ENCODE peak calls at places on chromosomes 2 and 18, in ten cellular contexts. F is NCI-H1436 treated with DMSO at 0.1 percent for 48 hours, W is endothelial cell, H is hepatic stellate cell, I is HuH-7.5, T is memory B cell, U is RKO, Q is frontal cortex, J is caudate nucleus, D is NCI-H1092. N is an unnamed sample.

GRCh38 chr18:54210463-54210862 is 14.0 kb downstream of the MBD2 start:
- DNase-seq in F (no peak), W (no peak), H (no peak), I (no peak), T (no peak), U (no peak), Q (no peak), J (no peak), D (no peak), N (no peak)

GRCh38 chr2:102301867-102302362 is 9.4 kb upstream of the IL1RL1 start:
- DNase-seq in F (no peak), W (peak; percentile 50), H (no peak), I (no peak), T (no peak), U (peak; percentile 29), Q (no peak), J (no peak), D (no peak), N (no peak)

GRCh38 chr2:59702026-59702425 is 851.4 kb downstream of the BCL11A start:
- DNase-seq in F (no peak), W (no peak), H (no peak), I (no peak), T (no peak), U (no peak), Q (no peak), J (no peak), D (no peak), N (no peak)

GRCh38 chr18:7696846-7697245 is 129.7 kb downstream of the PTPRM start:
- DNase-seq in F (no peak), W (no peak), H (no peak), I (no peak), T (no peak), U (no peak), Q (no peak), J (no peak), D (no peak), N (no peak)

GRCh38 chr2:229268626-229269025 is 2.5 kb downstream of the PID1 start:
- DNase-seq in F (no peak), W (no peak), H (no peak), I (no peak), T (no peak), U (no peak), Q (no peak), J (no peak), D (no peak), N (no peak)

GRCh38 chr2:202307690-202308089 is 42.1 kb downstream of the NOP58 start:
- DNase-seq in F (no peak), W (no peak), H (no peak), I (no peak), T (no peak), U (peak; percentile 23), Q (no peak), J (no peak), D (no peak), N (no peak)

GRCh38 chr2:33477473-33478468 is 1.3 kb downstream of the RASGRP3 start:
- DNase-seq in F (no peak), W (no peak), H (no peak), I (no peak), T (peak; percentile 63), U (no peak), Q (no peak), J (no peak), D (no peak), N (no peak)

GRCh38 chr18:8450013-8450412 is 159.2 kb upstream of the RAB12 start:
- DNase-seq in F (no peak), W (peak; percentile 59), H (no peak), I (peak; percentile 26), T (no peak), U (peak; percentile 28), Q (no peak), J (no peak), D (no peak), N (no peak)

GRCh38 chr18:37617623-37618022 is 52.0 kb upstream of the CELF4 start:
- DNase-seq in F (no peak), W (no peak), H (no peak), I (no peak), T (no peak), U (no peak), Q (no peak), J (no peak), D (no peak), N (no peak)

GRCh38 chr2:134367915-134368911 is 114.3 kb downstream of the MGAT5 start:
- DNase-seq in F (no peak), W (no peak), H (no peak), I (no peak), T (no peak), U (no peak), Q (no peak), J (no peak), D (no peak), N (no peak)

GRCh38 chr18:63869374-63869773 is 18.1 kb upstream of the SERPINB2 start:
- DNase-seq in F (no peak), W (no peak), H (peak; percentile 69), I (no peak), T (no peak), U (peak; percentile 22), Q (no peak), J (no peak), D (no peak), N (no peak)

GRCh38 chr2:15708865-15709820 is 117.5 kb downstream of the DDX1 start:
- DNase-seq in F (no peak), W (peak; percentile 26), H (no peak), I (no peak), T (no peak), U (no peak), Q (no peak), J (no peak), D (no peak), N (no peak)

GRCh38 chr2:8682719-8683667 is 1.1 kb downstream of the ID2 start:
- DNase-seq in F (no peak), W (no peak), H (peak; percentile 53), I (no peak), T (no peak), U (peak; percentile 3), Q (no peak), J (no peak), D (no peak), N (no peak)

GRCh38 chr18:10010611-10011015 is 96.8 kb downstream of the VAPA start:
- DNase-seq in F (no peak), W (no peak), H (peak; percentile 70), I (no peak), T (no peak), U (no peak), Q (no peak), J (peak; percentile 29), D (no peak), N (no peak)

GRCh38 chr2:1605659-1606400 is 138.5 kb downstream of the PXDN start:
- DNase-seq in F (no peak), W (no peak), H (peak; percentile 51), I (no peak), T (no peak), U (no peak), Q (no peak), J (no peak), D (no peak), N (no peak)

GRCh38 chr2:160478660-160479059 is 14.9 kb downstream of the RBMS1 start:
- DNase-seq in F (no peak), W (no peak), H (no peak), I (no peak), T (no peak), U (no peak), Q (no peak), J (no peak), D (no peak), N (no peak)

GRCh38 chr2:125745514-125745913 is 910.4 kb upstream of the GYPC start:
- DNase-seq in F (no peak), W (peak; percentile 70), H (no peak), I (no peak), T (no peak), U (peak; percentile 34), Q (peak; percentile 1), J (peak; percentile 23), D (peak; percentile 40), N (no peak)

GRCh38 chr2:47725808-47726207 is 57.1 kb upstream of the MSH6 start:
- DNase-seq in F (no peak), W (no peak), H (no peak), I (no peak), T (no peak), U (no peak), Q (no peak), J (no peak), D (no peak), N (no peak)

GRCh38 chr2:152320166-152320565 is 14.8 kb upstream of the FMNL2 start:
- DNase-seq in F (no peak), W (no peak), H (no peak), I (no peak), T (no peak), U (no peak), Q (no peak), J (no peak), D (no peak), N (no peak)

GRCh38 chr18:52991246-52991645 is 651.2 kb downstream of the DCC start:
- DNase-seq in F (no peak), W (no peak), H (no peak), I (no peak), T (no peak), U (no peak), Q (no peak), J (no peak), D (no peak), N (no peak)

GRCh38 chr2:32425719-32426141 is 68.9 kb downstream of the BIRC6 start:
- DNase-seq in F (no peak), W (no peak), H (peak; percentile 61), I (no peak), T (no peak), U (no peak), Q (no peak), J (no peak), D (no peak), N (no peak)

GRCh38 chr18:77254711-77255110 is 5.1 kb downstream of the GALR1 start:
- DNase-seq in F (no peak), W (no peak), H (no peak), I (no peak), T (no peak), U (no peak), Q (no peak), J (no peak), D (no peak), N (no peak)

GRCh38 chr18:59502899-59503245 is 143.8 kb upstream of the LMAN1 start:
- DNase-seq in F (no peak), W (no peak), H (no peak), I (no peak), T (no peak), U (no peak), Q (no peak), J (no peak), D (no peak), N (no peak)

GRCh38 chr2:213251618-213252017 is 32.6 kb upstream of the SPAG16 start:
- DNase-seq in F (no peak), W (no peak), H (peak; percentile 18), I (peak; percentile 12), T (peak; percentile 36), U (peak; percentile 77), Q (peak; percentile 7), J (no peak), D (peak; percentile 30), N (no peak)

GRCh38 chr2:10042301-10043161 is 819 bp upstream of the KLF11 start:
- DNase-seq in F (no peak), W (peak; percentile 47), H (peak; percentile 84), I (peak; percentile 55), T (peak; percentile 14), U (peak; percentile 8), Q (peak; percentile 54), J (peak; percentile 19), D (no peak), N (peak; percentile 20)

GRCh38 chr2:238841542-238842181 is 6.2 kb upstream of the TWIST2 start:
- DNase-seq in F (no peak), W (no peak), H (no peak), I (no peak), T (no peak), U (no peak), Q (no peak), J (no peak), D (no peak), N (no peak)

GRCh38 chr2:240214790-240215675 is 74.6 kb upstream of the OTOS start:
- DNase-seq in F (no peak), W (no peak), H (no peak), I (no peak), T (no peak), U (no peak), Q (no peak), J (no peak), D (no peak), N (no peak)

GRCh38 chr2:178510388-178510787 is 30.1 kb downstream of the PLEKHA3 start:
- DNase-seq in F (no peak), W (no peak), H (no peak), I (no peak), T (no peak), U (no peak), Q (no peak), J (no peak), D (no peak), N (no peak)

N was measured in cerebellar nuclear complex.